ENCODE peak calls at places on chromosomes 3 and 15, in four cellular contexts. B is hepatocyte, A is IMR-90, K is MM.1S. Y is an unnamed sample.
A peak's percentile ranks its signal among the peaks of the same experiment; 100 is the strongest.

GRCh38 chr3:183013074-183013473 is 32.7 kb upstream of the DCUN1D1 start:
- DNase-seq in B (no peak), A (no peak), K (no peak), Y (no peak)

GRCh38 chr3:187744169-187745151 is 808 bp downstream of the BCL6 start:
- DNase-seq in K (peak; percentile 31), B (peak; percentile 69), A (peak; percentile 49), Y (peak; percentile 40)

GRCh38 chr15:29107971-29108645 is 161.5 kb downstream of the NSMCE3 start:
- DNase-seq in A (no peak), B (no peak), K (no peak), Y (no peak)

GRCh38 chr3:160567774-160568173 is 2.4 kb upstream of the KPNA4 start:
- DNase-seq in K (no peak), B (no peak), A (no peak), Y (no peak)

GRCh38 chr3:4580346-4581019 is 87.3 kb downstream of the ITPR1 start:
- DNase-seq in A (no peak), B (no peak), K (no peak), Y (no peak)

GRCh38 chr3:123692041-123692440 is 107.2 kb upstream of the HACD2 start:
- DNase-seq in A (peak; percentile 24), B (no peak), K (no peak), Y (no peak)

GRCh38 chr15:48603922-48604321 is 41.6 kb downstream of the FBN1 start:
- DNase-seq in A (no peak), K (no peak), B (no peak), Y (no peak)

GRCh38 chr3:158539414-158540014 is 31.5 kb upstream of the MLF1 start:
- DNase-seq in A (peak; percentile 58), B (peak; percentile 57), K (peak; percentile 77), Y (no peak)

GRCh38 chr3:185846041-185846440 is 21.2 kb upstream of the IGF2BP2 start:
- DNase-seq in B (no peak), K (no peak), A (no peak), Y (no peak)

GRCh38 chr3:5663604-5664003 is 476.1 kb downstream of the EDEM1 start:
- DNase-seq in A (no peak), K (no peak), B (no peak), Y (no peak)

GRCh38 chr15:69806287-69806915 is 291.3 kb downstream of the TLE3 start:
- DNase-seq in A (no peak), K (no peak), B (no peak), Y (no peak)

GRCh38 chr3:31573460-31573779 is 40.7 kb downstream of the STT3B start:
- DNase-seq in K (no peak), A (no peak), B (no peak), Y (no peak)

GRCh38 chr3:31572605-31573459 is 40.1 kb downstream of the STT3B start:
- DNase-seq in K (no peak), B (no peak), A (no peak), Y (no peak)

GRCh38 chr3:31575448-31575847 is 42.7 kb downstream of the STT3B start:
- DNase-seq in B (no peak), A (no peak), K (no peak), Y (no peak)

GRCh38 chr3:31568649-31569048 is 35.9 kb downstream of the STT3B start:
- DNase-seq in K (no peak), A (no peak), B (no peak), Y (no peak)

GRCh38 chr3:31571325-31571724 is 38.6 kb downstream of the STT3B start:
- DNase-seq in A (no peak), K (no peak), B (no peak), Y (no peak)
- H4K20me1 ChIP-seq in A (peaks cover 45% of the 10 kb centered on the region), K (peaks cover 59% of the 10 kb centered on the region), B (peaks cover 88% of the 10 kb centered on the region), Y (no peaks in the 10 kb centered on the region)

GRCh38 chr3:13882876-13883275 is 3.0 kb upstream of the WNT7A start:
- DNase-seq in K (no peak), A (no peak), B (no peak), Y (no peak)

GRCh38 chr3:13883681-13884080 is 3.8 kb upstream of the WNT7A start:
- DNase-seq in K (no peak), A (no peak), B (no peak), Y (no peak)

GRCh38 chr3:13879946-13880810 is at the start of gene WNT7A:
- DNase-seq in A (no peak), K (no peak), B (peak; percentile 78), Y (peak; percentile 79)

GRCh38 chr3:13880811-13881156 is 913 bp upstream of the WNT7A start:
- DNase-seq in K (no peak), A (no peak), B (peak; percentile 37), Y (no peak)

DNA sequence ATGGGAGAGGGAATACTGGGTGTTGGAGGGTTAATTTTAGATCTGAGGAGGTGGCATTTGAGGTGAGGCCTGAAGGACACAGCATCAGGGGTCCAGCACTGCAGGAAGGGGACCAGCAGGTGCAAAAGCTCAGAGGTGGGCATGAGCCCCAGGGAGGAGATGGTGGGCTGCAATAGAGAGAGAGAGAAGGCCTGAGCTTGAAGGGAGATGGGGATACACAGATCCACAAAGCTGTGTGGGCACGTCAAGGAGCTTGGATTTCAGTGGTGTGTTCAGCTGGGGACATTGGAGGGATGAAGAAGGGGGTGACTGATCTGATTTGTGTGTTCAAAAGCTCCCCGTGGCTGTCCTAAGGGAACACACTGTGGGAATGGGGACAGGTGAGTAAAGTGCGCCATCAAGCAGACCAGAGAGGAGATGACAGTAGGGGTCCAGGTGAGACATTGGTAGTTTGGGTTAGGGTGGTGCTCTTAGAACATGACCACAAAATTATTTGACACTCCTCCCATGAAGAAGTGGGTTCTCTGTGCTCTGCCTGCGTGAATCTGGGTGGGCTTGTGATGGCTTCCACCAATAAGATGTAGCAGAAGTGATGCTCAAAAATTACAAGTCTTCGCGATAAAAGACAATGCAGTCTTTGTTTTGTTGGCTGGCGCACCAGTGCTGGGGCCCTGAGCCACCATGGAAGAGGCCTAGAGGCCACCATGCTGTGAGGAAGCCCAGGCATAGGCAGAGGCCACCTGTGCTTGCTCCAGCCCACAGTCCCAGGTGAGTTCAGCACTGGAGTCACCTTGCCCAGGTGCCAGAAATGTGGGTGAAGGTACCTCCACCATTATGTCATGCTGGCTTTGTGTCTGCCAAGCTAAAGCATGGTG is 1.9 kb upstream of the WNT7A start:
- DNase-seq in B (no peak), A (no peak), K (no peak), Y (no peak)
- H3K27me3 ChIP-seq in B (peaks cover 82% of the 10 kb centered on the region), A (peaks cover 37% of the 10 kb centered on the region), K (peaks cover 53% of the 10 kb centered on the region), Y (no peaks in the 10 kb centered on the region)

GRCh38 chr15:99712415-99712814 is 20.8 kb downstream of the LYSMD4 start:
- DNase-seq in K (no peak), A (no peak), B (no peak), Y (no peak)
- H4K20me1 ChIP-seq in K (no peaks in the 10 kb centered on the region), A (peaks cover 6% of the 10 kb centered on the region), B (no peaks in the 10 kb centered on the region), Y (no peaks in the 10 kb centered on the region)

DNA sequence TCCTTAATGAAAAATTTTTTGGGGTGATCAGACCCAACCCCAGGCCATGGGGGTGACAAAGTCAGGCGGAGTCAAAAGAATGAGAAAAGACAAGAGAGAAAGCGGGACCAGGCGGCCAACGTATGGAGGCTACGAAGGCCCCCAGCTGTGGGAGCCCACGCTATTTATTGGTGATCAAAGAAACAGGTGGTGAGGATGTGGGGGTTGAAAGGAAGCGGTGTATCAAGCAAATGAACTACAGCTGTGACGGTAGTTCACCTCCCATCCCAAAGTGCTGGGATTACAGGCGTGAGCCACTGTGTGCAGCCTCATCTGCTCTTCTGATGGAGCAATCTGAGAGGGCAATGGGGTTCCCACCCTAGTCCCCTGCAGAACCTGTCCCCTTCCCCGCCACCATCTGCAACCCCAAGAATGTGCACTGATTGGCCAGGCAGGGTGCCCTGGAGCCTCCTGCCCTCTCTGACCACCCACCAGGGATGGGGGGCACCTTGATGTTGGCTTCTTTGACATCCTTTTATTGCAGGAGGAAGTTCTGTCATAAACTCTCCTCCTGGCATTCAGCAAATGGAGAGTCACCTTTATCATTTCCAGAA is 1.1 kb upstream of the CHRNA3 start:
- DNase-seq in B (no peak), A (no peak), K (no peak), Y (no peak)
- H3K27me3 ChIP-seq in B (peaks cover 59% of the 10 kb centered on the region), A (peaks cover 67% of the 10 kb centered on the region), K (peaks cover 22% of the 10 kb centered on the region), Y (peaks cover 35% of the 10 kb centered on the region)

DNA sequence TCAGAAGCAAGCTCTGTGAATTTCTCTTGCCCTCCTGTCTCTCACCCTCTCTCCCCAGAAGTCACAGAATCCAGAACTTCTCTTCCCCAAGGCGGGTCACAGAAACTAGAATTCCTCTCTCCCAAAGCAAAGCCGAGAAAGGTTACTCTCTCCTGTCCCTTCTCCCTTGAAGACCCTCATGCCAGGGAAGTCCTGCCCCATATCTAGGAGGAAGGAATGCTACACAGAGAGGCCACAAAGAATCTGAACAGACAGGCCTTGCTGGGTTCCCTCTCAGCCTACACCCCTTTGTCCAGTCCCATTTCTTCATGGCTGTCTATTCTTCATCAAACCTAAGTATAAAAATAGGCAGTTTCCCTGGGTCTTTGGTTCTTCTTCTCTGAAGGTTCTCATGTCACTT is 29.8 kb downstream of the ANP32A start:
- DNase-seq in A (no peak), K (no peak), B (no peak), Y (no peak)
- H4K20me1 ChIP-seq in A (peaks cover 81% of the 10 kb centered on the region), K (peaks cover 25% of the 10 kb centered on the region), B (peaks cover 54% of the 10 kb centered on the region), Y (peaks cover 42% of the 10 kb centered on the region)

DNA sequence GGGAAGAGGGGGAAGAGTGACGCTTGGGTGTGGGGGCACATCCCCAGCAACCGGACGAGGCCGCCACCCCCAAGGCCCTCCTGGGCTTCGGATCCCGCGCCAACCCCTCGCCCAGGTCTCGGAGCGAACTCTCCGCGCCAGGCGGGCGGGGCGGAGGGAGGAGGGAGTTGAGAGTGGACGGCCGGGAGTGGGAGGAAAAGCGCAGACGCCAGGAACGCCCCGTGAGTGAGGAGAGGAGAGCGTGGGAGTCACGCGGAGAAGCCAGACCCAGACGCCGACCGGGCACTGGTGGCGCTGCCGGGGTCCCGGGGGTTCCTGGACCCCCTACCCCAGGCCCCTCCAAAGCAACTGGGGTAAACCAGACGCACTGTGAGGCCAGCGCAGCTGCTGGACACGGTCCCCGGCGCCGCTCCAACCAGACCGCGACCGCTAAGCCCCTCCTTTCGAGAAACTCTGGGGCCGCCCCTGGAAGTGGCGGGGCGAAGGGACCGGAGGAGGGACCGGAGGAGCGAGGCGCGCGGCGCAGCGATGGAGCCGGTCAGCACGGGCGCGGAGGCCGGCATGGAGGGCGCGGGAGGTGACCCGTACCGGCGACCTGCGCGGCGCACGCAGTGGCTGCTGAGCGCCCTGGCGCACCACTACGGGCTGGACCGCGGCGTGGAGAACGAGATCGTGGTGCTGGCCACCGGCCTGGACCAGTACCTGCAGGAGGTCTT is at the start of gene EFCC1:
- DNase-seq in K (no peak), A (no peak), B (peak; percentile 65), Y (no peak)
- H3K27me3 ChIP-seq in K (peaks cover 40% of the 10 kb centered on the region), A (peaks cover 72% of the 10 kb centered on the region), B (peaks cover 61% of the 10 kb centered on the region), Y (peaks cover 20% of the 10 kb centered on the region)

GRCh38 chr3:47152578-47152977 is 11.3 kb downstream of the SETD2 start:
- DNase-seq in K (no peak), B (no peak), A (peak; percentile 19), Y (no peak)
- H4K20me1 ChIP-seq in K (peaks cover 43% of the 10 kb centered on the region), B (peaks cover 100% of the 10 kb centered on the region), A (peaks cover 83% of the 10 kb centered on the region), Y (peaks cover 70% of the 10 kb centered on the region)

DNA sequence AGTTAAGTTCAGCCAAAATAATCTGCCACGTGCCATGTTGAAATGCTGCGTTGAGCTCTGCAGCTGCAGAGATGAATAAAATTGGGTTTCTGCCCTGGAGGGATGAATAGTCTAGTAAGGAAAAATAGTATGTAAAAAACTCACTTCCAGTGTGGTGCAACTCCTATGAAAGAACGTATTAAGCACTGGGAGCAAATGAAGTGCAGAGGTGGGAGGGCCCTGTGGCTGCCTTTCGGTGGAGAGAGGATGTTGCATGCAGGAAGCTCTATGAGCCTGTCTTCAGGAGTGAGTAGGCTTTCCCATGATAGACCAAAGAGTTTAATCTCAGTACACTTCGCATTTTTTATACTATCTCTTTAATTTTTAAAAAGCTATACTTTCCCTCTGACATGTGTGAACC is 8.7 kb downstream of the CEP63 start:
- DNase-seq in K (no peak), B (no peak), A (no peak), Y (no peak)
- H3K27me3 ChIP-seq in K (no peaks in the 10 kb centered on the region), B (no peaks in the 10 kb centered on the region), A (no peaks in the 10 kb centered on the region), Y (no peaks in the 10 kb centered on the region)

GRCh38 chr15:72540606-72541237 is 66.6 kb downstream of the ARIH1 start:
- DNase-seq in K (no peak), B (no peak), A (no peak), Y (no peak)
- H4K20me1 ChIP-seq in K (peaks cover 7% of the 10 kb centered on the region), B (peaks cover 14% of the 10 kb centered on the region), A (peaks cover 36% of the 10 kb centered on the region), Y (peaks cover 35% of the 10 kb centered on the region)

GRCh38 chr15:88695046-88695445 is 56.2 kb downstream of the ISG20 start:
- DNase-seq in K (no peak), A (no peak), B (no peak), Y (no peak)
- H3K27me3 ChIP-seq in K (no peaks in the 10 kb centered on the region), A (peaks cover 53% of the 10 kb centered on the region), B (peaks cover 13% of the 10 kb centered on the region), Y (peaks cover 97% of the 10 kb centered on the region)

Y was measured in PC-9.